ENCODE peak calls at places on chromosomes 12 and 14, in five cellular contexts. One of them, this sample, is unnamed.

GRCh38 chr12:79071498-79071897 is 206.9 kb downstream of the SYT1 start:
- DNase-seq in transverse colon: no peak
- DNase-seq in IMR-90: no peak
- DNase-seq in H9: no peak
- DNase-seq in MM.1S: peak
- DNase-seq in this sample: no peak

GRCh38 chr12:19709889-19710288 is 270.6 kb downstream of the AEBP2 start:
- DNase-seq in transverse colon: no peak
- DNase-seq in IMR-90: peak
- DNase-seq in H9: no peak
- DNase-seq in MM.1S: no peak
- DNase-seq in this sample: no peak

GRCh38 chr14:104801284-104802119 is 601 bp downstream of the ZBTB42 start:
- DNase-seq in transverse colon: peak
- DNase-seq in IMR-90: no peak
- DNase-seq in H9: no peak
- DNase-seq in MM.1S: no peak
- DNase-seq in this sample: no peak

GRCh38 chr14:81004575-81004974 is 49.2 kb downstream of the TSHR start:
- DNase-seq in transverse colon: no peak
- DNase-seq in IMR-90: no peak
- DNase-seq in H9: no peak
- DNase-seq in MM.1S: no peak
- DNase-seq in this sample: no peak

GRCh38 chr12:122951406-122951805 is 14.9 kb downstream of the ABCB9 start:
- DNase-seq in transverse colon: peak
- DNase-seq in IMR-90: peak
- DNase-seq in H9: no peak
- DNase-seq in MM.1S: no peak
- DNase-seq in this sample: peak

GRCh38 chr12:53890081-53890480 is 48.5 kb upstream of the HOXC13 start:
- DNase-seq in transverse colon: no peak
- DNase-seq in IMR-90: no peak
- DNase-seq in H9: no peak
- DNase-seq in MM.1S: no peak
- DNase-seq in this sample: no peak

GRCh38 chr14:89625208-89625987 is 208.4 kb upstream of the FOXN3 start:
- DNase-seq in transverse colon: no peak
- DNase-seq in IMR-90: no peak
- DNase-seq in H9: peak
- DNase-seq in MM.1S: no peak
- DNase-seq in this sample: no peak

GRCh38 chr12:12741705-12742104 is 24.5 kb downstream of the CDKN1B start:
- DNase-seq in transverse colon: no peak
- DNase-seq in IMR-90: no peak
- DNase-seq in H9: no peak
- DNase-seq in MM.1S: no peak
- DNase-seq in this sample: no peak

GRCh38 chr12:130826151-130826801 is 12.8 kb downstream of the STX2 start:
- DNase-seq in transverse colon: peak
- DNase-seq in IMR-90: peak
- DNase-seq in H9: peak
- DNase-seq in MM.1S: no peak
- DNase-seq in this sample: peak

GRCh38 chr12:118282767-118283166 is 89.9 kb downstream of the TAOK3 start:
- DNase-seq in transverse colon: no peak
- DNase-seq in IMR-90: no peak
- DNase-seq in H9: no peak
- DNase-seq in MM.1S: no peak
- DNase-seq in this sample: no peak

GRCh38 chr14:102594514-102595175 is 2.2 kb downstream of the RCOR1 start:
- DNase-seq in transverse colon: peak
- DNase-seq in IMR-90: peak
- DNase-seq in H9: no peak
- DNase-seq in MM.1S: peak
- DNase-seq in this sample: peak

GRCh38 chr12:27608890-27609289 is 84.9 kb downstream of the PPFIBP1 start:
- DNase-seq in transverse colon: no peak
- DNase-seq in IMR-90: no peak
- DNase-seq in H9: no peak
- DNase-seq in MM.1S: no peak
- DNase-seq in this sample: no peak

DNA sequence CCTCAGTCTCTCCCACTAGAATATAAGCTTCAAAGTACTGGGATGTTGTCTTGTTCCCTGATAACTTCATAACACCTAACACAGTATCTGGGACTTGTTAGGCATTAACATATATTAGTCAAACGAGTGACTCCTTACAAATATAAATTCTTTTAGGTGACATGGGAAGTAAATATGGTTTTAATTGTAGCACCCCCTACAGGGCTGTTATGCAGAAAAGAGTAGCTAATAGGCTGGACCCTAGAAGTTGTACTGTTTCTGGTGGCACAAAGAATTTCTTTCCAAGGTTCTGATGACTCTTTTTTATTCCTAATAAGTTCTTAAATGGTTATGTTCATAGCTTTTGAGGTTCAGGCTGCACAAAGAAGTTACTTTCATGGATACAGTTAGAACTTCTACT is 29.8 kb downstream of the GPATCH2L start:
- DNase-seq in transverse colon: no peak
- DNase-seq in IMR-90: no peak
- DNase-seq in H9: no peak
- DNase-seq in MM.1S: no peak
- DNase-seq in this sample: no peak
- TF ChIP-seq CTCF in transverse colon: no peak
- TF ChIP-seq CTCF in IMR-90: peak
- TF ChIP-seq CTCF in H9: peak
- TF ChIP-seq CTCF in MM.1S: no peak
- TF ChIP-seq CTCF in this sample: no peak

DNA sequence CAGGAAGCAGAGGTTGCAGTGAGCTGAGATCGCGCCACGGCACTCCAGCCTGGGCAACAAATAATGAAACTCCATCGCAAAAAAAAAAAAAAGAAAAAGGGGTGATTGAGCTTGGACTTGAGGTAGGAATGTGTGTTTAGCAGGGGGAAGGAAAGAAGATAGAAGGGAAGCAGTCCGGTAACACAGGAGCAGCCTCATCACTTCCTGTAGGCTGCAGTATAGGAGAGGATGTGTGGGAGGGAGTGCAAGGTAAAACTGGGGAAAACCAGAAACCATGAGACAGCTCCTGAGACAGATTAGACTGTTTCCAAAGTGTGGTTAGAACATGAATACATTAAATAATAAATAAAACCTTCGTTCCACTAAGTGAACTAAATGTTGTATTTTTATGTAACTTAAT is 49.2 kb downstream of the FGD4 start:
- DNase-seq in transverse colon: no peak
- DNase-seq in IMR-90: peak
- DNase-seq in H9: no peak
- DNase-seq in MM.1S: no peak
- DNase-seq in this sample: no peak
- TF ChIP-seq CTCF in transverse colon: no peak
- TF ChIP-seq CTCF in IMR-90: no peak
- TF ChIP-seq CTCF in H9: peak
- TF ChIP-seq CTCF in MM.1S: no peak
- TF ChIP-seq CTCF in this sample: no peak

GRCh38 chr12:99138397-99138796 is 493.3 kb downstream of the APAF1 start:
- DNase-seq in transverse colon: no peak
- DNase-seq in IMR-90: no peak
- DNase-seq in H9: no peak
- DNase-seq in MM.1S: no peak
- DNase-seq in this sample: no peak

GRCh38 chr12:99140017-99140726 is 495.1 kb downstream of the APAF1 start:
- DNase-seq in transverse colon: no peak
- DNase-seq in IMR-90: no peak
- DNase-seq in H9: no peak
- DNase-seq in MM.1S: no peak
- DNase-seq in this sample: no peak

GRCh38 chr12:99135376-99135775 is 490.3 kb downstream of the APAF1 start:
- DNase-seq in transverse colon: no peak
- DNase-seq in IMR-90: no peak
- DNase-seq in H9: no peak
- DNase-seq in MM.1S: no peak
- DNase-seq in this sample: no peak

GRCh38 chr12:99131761-99132199 is 486.7 kb downstream of the APAF1 start:
- DNase-seq in transverse colon: no peak
- DNase-seq in IMR-90: no peak
- DNase-seq in H9: peak
- DNase-seq in MM.1S: no peak
- DNase-seq in this sample: no peak

GRCh38 chr12:99137124-99137845 is 492.2 kb downstream of the APAF1 start:
- DNase-seq in transverse colon: no peak
- DNase-seq in IMR-90: no peak
- DNase-seq in H9: peak
- DNase-seq in MM.1S: no peak
- DNase-seq in this sample: no peak
- TF ChIP-seq CTCF in transverse colon: no peak
- TF ChIP-seq CTCF in IMR-90: no peak
- TF ChIP-seq CTCF in H9: peak
- TF ChIP-seq CTCF in MM.1S: no peak
- TF ChIP-seq CTCF in this sample: no peak

DNA sequence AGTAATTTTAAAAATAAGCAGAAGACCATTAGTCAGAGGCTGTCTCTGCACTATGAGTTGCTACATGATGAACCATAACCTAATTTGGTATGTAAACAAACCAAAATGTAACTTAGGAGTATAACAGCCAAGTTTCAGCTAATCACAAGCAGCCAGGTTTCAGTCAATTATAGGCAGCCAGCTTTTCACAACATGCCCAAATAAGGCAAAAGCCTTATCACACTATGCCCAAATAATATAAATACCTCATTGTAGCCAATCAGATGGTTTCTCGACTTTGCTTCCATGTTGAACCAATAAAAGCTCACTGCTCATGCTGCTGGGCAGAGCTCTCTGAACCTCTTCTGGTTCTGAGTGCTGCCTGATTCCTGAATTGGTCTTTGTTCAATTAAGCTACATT is 38.6 kb downstream of the GARIN6 start:
- DNase-seq in transverse colon: no peak
- DNase-seq in IMR-90: no peak
- DNase-seq in H9: no peak
- DNase-seq in MM.1S: no peak
- DNase-seq in this sample: no peak
- TF ChIP-seq CTCF in transverse colon: no peak
- TF ChIP-seq CTCF in IMR-90: no peak
- TF ChIP-seq CTCF in H9: no peak
- TF ChIP-seq CTCF in MM.1S: no peak
- TF ChIP-seq CTCF in this sample: no peak

GRCh38 chr12:120791669-120792176 is 66.1 kb downstream of the ACADS start:
- DNase-seq in transverse colon: no peak
- DNase-seq in IMR-90: no peak
- DNase-seq in H9: no peak
- DNase-seq in MM.1S: no peak
- DNase-seq in this sample: no peak

GRCh38 chr12:120797677-120798642 is 72.3 kb downstream of the ACADS start:
- DNase-seq in transverse colon: no peak
- DNase-seq in IMR-90: no peak
- DNase-seq in H9: no peak
- DNase-seq in MM.1S: peak
- DNase-seq in this sample: no peak

GRCh38 chr12:120798696-120799095 is 73.1 kb downstream of the ACADS start:
- DNase-seq in transverse colon: no peak
- DNase-seq in IMR-90: no peak
- DNase-seq in H9: no peak
- DNase-seq in MM.1S: no peak
- DNase-seq in this sample: no peak

GRCh38 chr12:120793357-120793756 is 67.7 kb downstream of the ACADS start:
- DNase-seq in transverse colon: no peak
- DNase-seq in IMR-90: no peak
- DNase-seq in H9: no peak
- DNase-seq in MM.1S: no peak
- DNase-seq in this sample: no peak

DNA sequence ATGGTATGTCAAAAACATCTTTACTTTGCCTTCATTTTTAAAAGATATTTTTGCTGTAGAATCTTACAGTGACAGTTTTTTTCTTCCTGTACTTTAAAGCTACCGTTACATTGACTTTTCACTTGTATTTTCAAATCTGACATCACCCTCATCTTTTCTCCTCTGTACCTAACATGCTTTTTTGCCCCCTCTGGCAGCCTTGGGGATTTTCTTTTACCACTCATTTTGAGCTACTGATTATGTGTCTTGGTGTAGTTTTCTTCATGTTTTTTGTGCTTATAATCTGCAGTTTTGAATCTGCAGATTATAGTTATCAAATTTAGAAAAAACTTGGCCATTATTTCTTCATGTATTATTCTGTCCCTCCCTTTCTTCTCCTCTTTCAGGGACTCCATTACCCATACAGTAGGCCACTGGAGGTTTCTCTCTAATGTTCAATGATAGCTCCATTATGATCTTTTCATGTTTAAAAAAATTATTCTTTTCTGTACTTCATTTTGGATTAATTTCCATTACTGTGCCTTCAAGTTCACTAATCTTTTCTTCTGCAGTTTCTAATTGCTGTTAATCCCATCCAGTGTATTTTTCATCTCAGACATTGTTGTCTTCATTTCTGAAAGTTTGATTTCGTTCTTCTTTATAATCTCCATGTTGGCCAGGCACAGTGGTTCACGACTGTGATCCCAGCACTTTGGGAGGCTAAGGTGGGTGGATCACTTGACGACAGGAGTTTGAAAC is 70.0 kb downstream of the ACADS start:
- DNase-seq in transverse colon: no peak
- DNase-seq in IMR-90: no peak
- DNase-seq in H9: no peak
- DNase-seq in MM.1S: no peak
- DNase-seq in this sample: no peak
- TF ChIP-seq CTCF in transverse colon: no peak
- TF ChIP-seq CTCF in IMR-90: no peak
- TF ChIP-seq CTCF in H9: peak
- TF ChIP-seq CTCF in MM.1S: peak
- TF ChIP-seq CTCF in this sample: no peak

This sample was measured in Calu3.